ENCODE peak calls at places on chromosome 21, in ten cellular contexts. F is iris pigment epithelial cell; Q is nephron progenitor cell; S is activated CD8-positive, alpha-beta memory T cell treated with anti-CD3 and anti-CD28 coated beads for 1 hour; V is H54; I is tibial artery; D is M059J; E is NCI-H1436 treated with DMSO at 0.1 percent for 48 hours; O is activated CD4-positive, alpha-beta T cell treated with anti-CD3 and anti-CD28 coated beads, Interleukin-2, amount 10 ng/mL, durations not matched to agents 7 days and 5 days; Z is substantia nigra. U is an unnamed sample.

GRCh38 chr21:34908424-34909055 is 140.6 kb downstream of the RUNX1 start:
- DNase-seq in F (peak), Q (no peak), S (no peak), V (no peak), I (peak), D (no peak), E (no peak), O (no peak), Z (no peak), U (no peak)

GRCh38 chr21:42233067-42233981 is 14.4 kb downstream of the ABCG1 start:
- DNase-seq in F (peak), Q (no peak), S (peak), V (no peak), I (peak), D (peak), E (no peak), O (peak), Z (no peak), U (peak)

GRCh38 chr21:44051462-44051941 is 39.4 kb downstream of the TRAPPC10 start:
- DNase-seq in F (no peak), Q (no peak), S (no peak), V (no peak), I (no peak), D (no peak), E (no peak), O (no peak), Z (no peak), U (no peak)

GRCh38 chr21:42357307-42357706 is 6.5 kb upstream of the TFF2 start:
- DNase-seq in F (no peak), Q (no peak), S (no peak), V (no peak), I (no peak), D (no peak), E (no peak), O (no peak), Z (no peak), U (no peak)

GRCh38 chr21:42691901-42692559 is 38.6 kb downstream of the PDE9A start:
- DNase-seq in F (no peak), Q (no peak), S (no peak), V (no peak), I (no peak), D (no peak), E (no peak), O (no peak), Z (no peak), U (no peak)

GRCh38 chr21:38813143-38813542 is 7.4 kb downstream of the ETS2 start:
- DNase-seq in F (no peak), Q (no peak), S (no peak), V (no peak), I (no peak), D (no peak), E (no peak), O (no peak), Z (no peak), U (no peak)

GRCh38 chr21:41933259-41934079 is 20.3 kb downstream of the C2CD2 start:
- DNase-seq in F (peak), Q (no peak), S (no peak), V (no peak), I (no peak), D (peak), E (no peak), O (no peak), Z (no peak), U (no peak)

GRCh38 chr21:32741336-32741735 is 13.5 kb upstream of the SYNJ1 start:
- DNase-seq in F (no peak), Q (no peak), S (no peak), V (no peak), I (no peak), D (no peak), E (no peak), O (no peak), Z (no peak), U (no peak)

GRCh38 chr21:16514316-16514715 is 784.5 kb downstream of the USP25 start:
- DNase-seq in F (peak), Q (no peak), S (no peak), V (no peak), I (no peak), D (peak), E (no peak), O (no peak), Z (no peak), U (no peak)

GRCh38 chr21:43658769-43659135 is 536 bp downstream of the HSF2BP start:
- DNase-seq in F (no peak), Q (no peak), S (no peak), V (no peak), I (no peak), D (no peak), E (no peak), O (no peak), Z (no peak), U (no peak)

GRCh38 chr21:42063578-42064521 is 7.3 kb upstream of the UMODL1 start:
- DNase-seq in F (no peak), Q (no peak), S (peak), V (no peak), I (no peak), D (no peak), E (no peak), O (peak), Z (no peak), U (peak)

GRCh38 chr21:33512481-33512880 is 21.0 kb upstream of the DNAJC28 start:
- DNase-seq in F (no peak), Q (no peak), S (no peak), V (no peak), I (no peak), D (no peak), E (no peak), O (no peak), Z (no peak), U (no peak)

GRCh38 chr21:28587748-28588147 is 404.9 kb downstream of the LTN1 start:
- DNase-seq in F (peak), Q (no peak), S (no peak), V (no peak), I (no peak), D (peak), E (no peak), O (no peak), Z (no peak), U (no peak)

GRCh38 chr21:35168702-35169101 is 119.6 kb upstream of the RUNX1 start:
- DNase-seq in F (no peak), Q (no peak), S (no peak), V (no peak), I (no peak), D (no peak), E (no peak), O (no peak), Z (no peak), U (no peak)

GRCh38 chr21:42515708-42516502 is 2.3 kb downstream of the SLC37A1 start:
- DNase-seq in F (no peak), Q (peak), S (no peak), V (no peak), I (no peak), D (peak), E (no peak), O (no peak), Z (no peak), U (no peak)

GRCh38 chr21:43987509-43987908 is 24.6 kb upstream of the TRAPPC10 start:
- DNase-seq in F (no peak), Q (no peak), S (no peak), V (no peak), I (no peak), D (no peak), E (no peak), O (no peak), Z (no peak), U (no peak)

GRCh38 chr21:37183749-37184148 is 83.4 kb downstream of the VPS26C start:
- DNase-seq in F (no peak), Q (no peak), S (no peak), V (no peak), I (no peak), D (no peak), E (no peak), O (no peak), Z (no peak), U (no peak)

GRCh38 chr21:42356680-42357079 is 5.9 kb upstream of the TFF2 start:
- DNase-seq in F (no peak), Q (no peak), S (no peak), V (no peak), I (no peak), D (no peak), E (no peak), O (no peak), Z (no peak), U (no peak)